ENCODE peak calls at places on chromosomes 7 and 10, in five cellular contexts. A is A549, L is GM23338, T is HepG2, Z is K562. W is an unnamed sample.

GRCh38 chr10:46524471-46525176 is 31.8 kb downstream of the GPRIN2 start:
- DNase-seq in L (no peak), T (no peak), Z (no peak), A (peak; percentile 100), W (no peak)

GRCh38 chr10:133281628-133282372 is 5.1 kb upstream of the ADAM8 start:
- DNase-seq in Z (no peak), T (no peak), L (no peak), A (no peak), W (no peak)

GRCh38 chr10:51691135-51691534 is 8.3 kb downstream of the CSTF2T start:
- DNase-seq in A (no peak), T (no peak), L (no peak), Z (no peak), W (no peak)

GRCh38 chr10:128943111-128943510 is 523.9 kb upstream of the MGMT start:
- DNase-seq in A (no peak), L (no peak), Z (no peak), T (no peak), W (no peak)

GRCh38 chr7:142697270-142697669 is 52.0 kb upstream of the PRSS1 start:
- DNase-seq in Z (no peak), T (no peak), L (no peak), A (no peak), W (no peak)

GRCh38 chr10:90175161-90175681 is 473.8 kb downstream of the KIF20B start:
- DNase-seq in L (no peak), A (no peak), Z (no peak), T (no peak), W (no peak)

GRCh38 chr7:29355388-29355787 is 160.8 kb downstream of the CHN2 start:
- DNase-seq in L (no peak), Z (no peak), A (no peak), T (no peak), W (no peak)

GRCh38 chr7:22364910-22365309 is 8.0 kb upstream of the RAPGEF5 start:
- DNase-seq in A (no peak), T (no peak), Z (no peak), L (no peak), W (no peak)

GRCh38 chr7:5450549-5451327 is 27.1 kb upstream of the TNRC18 start:
- DNase-seq in L (peak; percentile 83), A (peak; percentile 58), Z (peak; percentile 60), T (peak; percentile 53), W (no peak)

GRCh38 chr10:69863580-69863979 is 61.9 kb downstream of the COL13A1 start:
- DNase-seq in A (no peak), L (no peak), T (no peak), Z (no peak), W (no peak)

GRCh38 chr7:129781856-129782256 is 170.3 kb downstream of the NRF1 start:
- DNase-seq in Z (no peak), L (peak; percentile 90), T (no peak), A (no peak), W (no peak)

GRCh38 chr7:86955895-86956503 is 103.5 kb downstream of the ELAPOR2 start:
- DNase-seq in Z (no peak), T (no peak), L (no peak), A (no peak), W (no peak)

GRCh38 chr7:151389768-151390593 is 19.9 kb downstream of the WDR86 start:
- DNase-seq in Z (no peak), L (no peak), T (no peak), A (no peak), W (no peak)

GRCh38 chr10:132394201-132394811 is 2.7 kb upstream of the PWWP2B start:
- DNase-seq in A (no peak), L (no peak), Z (no peak), T (no peak), W (no peak)

GRCh38 chr10:71975087-71975890 is 11.1 kb downstream of the CHST3 start:
- DNase-seq in Z (no peak), A (no peak), T (no peak), L (no peak), W (no peak)

GRCh38 chr7:102814025-102814471 is 65.2 kb downstream of the FAM185A start:
- DNase-seq in A (no peak), T (no peak), Z (no peak), L (no peak), W (no peak)

GRCh38 chr7:32611201-32611691 is 116.0 kb downstream of the AVL9 start:
- DNase-seq in L (peak; percentile 41), T (no peak), Z (no peak), A (no peak), W (no peak)

GRCh38 chr7:27551803-27552202 is 110.9 kb downstream of the HIBADH start:
- DNase-seq in A (no peak), Z (no peak), L (no peak), T (no peak), W (no peak)

GRCh38 chr10:48448796-48449195 is 142.3 kb downstream of the MAPK8 start:
- DNase-seq in L (no peak), T (no peak), A (no peak), Z (no peak), W (no peak)

GRCh38 chr10:4693967-4694366 is 132.0 kb upstream of the AKR1E2 start:
- DNase-seq in A (no peak), L (no peak), Z (no peak), T (no peak), W (no peak)

GRCh38 chr10:44049301-44050015 is 335.4 kb downstream of the CXCL12 start:
- DNase-seq in A (no peak), L (no peak), T (no peak), Z (no peak), W (no peak)

GRCh38 chr7:14233898-14234174 is 244.4 kb upstream of the ETV1 start:
- DNase-seq in A (no peak), L (peak; percentile 40), T (no peak), Z (no peak), W (no peak)
- TF ChIP-seq JUNB in A (no peak), L (no peak), T (no peak), Z (no peak), W (no peak)

GRCh38 chr10:2949948-2950354 is 117.4 kb upstream of the PFKP start:
- DNase-seq in A (peak; percentile 26), L (no peak), Z (no peak), T (no peak), W (peak; percentile 43)
- TF ChIP-seq JUNB in A (peak; percentile 33), L (no peak), Z (no peak), T (no peak), W (peak; percentile 60)

DNA sequence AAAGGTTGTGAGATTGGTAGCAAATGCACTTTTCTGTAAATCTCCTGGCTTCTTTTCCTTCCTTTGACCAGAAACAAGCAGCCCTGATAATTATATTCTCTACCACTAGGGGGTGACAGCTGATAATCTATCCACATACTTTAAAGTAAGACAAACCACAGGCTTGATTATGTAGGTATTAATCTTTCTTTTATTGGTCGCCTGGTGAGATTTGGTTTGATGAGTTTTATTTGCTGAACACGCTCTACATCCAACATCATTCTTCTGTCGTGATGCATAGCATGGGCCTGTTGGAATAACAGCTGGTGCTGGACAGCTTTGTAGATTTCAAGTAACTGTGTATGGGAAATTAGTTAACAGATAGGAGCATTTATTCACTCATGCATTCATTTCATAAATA is 63.5 kb downstream of the ZNF365 start:
- DNase-seq in T (peak; percentile 41), L (peak; percentile 80), Z (peak; percentile 61), A (peak; percentile 40), W (no peak)
- TF ChIP-seq JUNB in T (no peak), L (no peak), Z (no peak), A (no peak), W (no peak)

DNA sequence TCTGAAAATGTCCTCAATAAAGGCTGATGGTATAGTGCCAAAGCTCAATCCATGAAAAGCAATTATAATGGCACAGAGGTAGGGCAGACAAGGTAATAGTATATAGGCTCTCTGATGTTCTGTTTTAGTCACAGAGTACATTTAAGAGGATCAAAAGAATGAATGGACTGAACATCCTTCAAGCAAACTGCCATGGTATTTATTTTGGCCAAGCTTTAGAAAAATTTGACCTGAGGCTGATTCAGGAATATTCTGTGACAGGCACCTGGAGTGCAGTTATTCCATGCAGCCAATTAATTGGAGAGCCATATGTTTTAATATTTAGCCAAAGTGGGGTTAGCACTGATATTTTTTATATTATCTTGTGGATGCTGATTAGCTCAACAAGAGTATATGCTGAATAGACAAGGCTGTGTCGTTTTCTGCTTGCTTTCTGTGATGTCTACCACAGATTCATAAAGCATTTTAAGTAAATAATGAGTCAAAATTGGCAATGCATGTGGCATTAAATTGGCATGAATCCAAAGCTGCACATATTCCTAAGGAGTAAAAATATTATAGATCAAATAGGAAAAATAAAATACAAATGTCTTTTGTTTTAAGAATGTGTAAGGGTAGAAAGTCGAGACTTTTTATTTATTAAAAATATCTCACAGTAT is 177.4 kb downstream of the PCLO start:
- DNase-seq in L (no peak), Z (no peak), T (no peak), A (no peak), W (no peak)
- TF ChIP-seq JUNB in L (no peak), Z (no peak), T (no peak), A (no peak), W (no peak)

W was measured in GM12878.